ENCODE peak calls at places on chromosomes 7 and 10, in ten cellular contexts. K is tibial nerve, Z is heart left ventricle, I is Caco-2, T is fibroblast of the aortic adventitia, V is AG10803, R is foreskin fibroblast, J is cardiac muscle cell, S is NT2/D1, F is mammary epithelial cell. H is an unnamed sample.

GRCh38 chr10:2623675-2624274 is 443.6 kb upstream of the PFKP start:
- DNase-seq in K (no peak), Z (no peak), I (no peak), T (no peak), V (no peak), R (no peak), J (no peak), S (no peak), F (no peak), H (no peak)

GRCh38 chr10:44332465-44332864 is 52.4 kb downstream of the CXCL12 start:
- DNase-seq in K (no peak), Z (no peak), I (peak), T (no peak), V (no peak), R (no peak), J (no peak), S (no peak), F (no peak), H (no peak)

GRCh38 chr7:107353701-107354100 is 116.2 kb upstream of the GPR22 start:
- DNase-seq in K (no peak), Z (no peak), I (no peak), T (no peak), V (peak), R (no peak), J (no peak), S (no peak), F (no peak), H (no peak)

GRCh38 chr7:158378978-158379377 is 208.6 kb downstream of the PTPRN2 start:
- DNase-seq in K (no peak), Z (no peak), I (no peak), T (no peak), V (no peak), R (no peak), J (no peak), S (no peak), F (no peak), H (no peak)

GRCh38 chr7:157637216-157637954 is 300.6 kb downstream of the DNAJB6 start:
- DNase-seq in K (no peak), Z (no peak), I (no peak), T (no peak), V (no peak), R (no peak), J (no peak), S (no peak), F (no peak), H (no peak)

GRCh38 chr7:99504281-99504602 is 220 bp upstream of the ZKSCAN5 start:
- DNase-seq in K (no peak), Z (no peak), I (peak), T (no peak), V (no peak), R (no peak), J (no peak), S (peak), F (no peak), H (peak)

GRCh38 chr7:95318501-95318900 is 5.8 kb downstream of the PON1 start:
- DNase-seq in K (no peak), Z (no peak), I (no peak), T (no peak), V (no peak), R (no peak), J (no peak), S (no peak), F (no peak), H (no peak)

GRCh38 chr7:135335628-135336139 is 102.0 kb downstream of the STRA8 start:
- DNase-seq in K (peak), Z (peak), I (peak), T (peak), V (peak), R (peak), J (peak), S (peak), F (peak), H (peak)

GRCh38 chr10:110326351-110327032 is 21.8 kb upstream of the SMNDC1 start:
- DNase-seq in K (no peak), Z (no peak), I (no peak), T (peak), V (peak), R (peak), J (no peak), S (no peak), F (peak), H (no peak)

GRCh38 chr10:97335188-97335619 is 675 bp upstream of the FRAT2 start:
- DNase-seq in K (no peak), Z (no peak), I (no peak), T (no peak), V (no peak), R (no peak), J (no peak), S (no peak), F (no peak), H (no peak)

GRCh38 chr7:2645274-2645868 is 13.6 kb downstream of the TTYH3 start:
- DNase-seq in K (no peak), Z (no peak), I (no peak), T (no peak), V (peak), R (no peak), J (peak), S (peak), F (no peak), H (peak)

GRCh38 chr7:105656922-105657521 is 75.7 kb upstream of the EFCAB10 start:
- DNase-seq in K (peak), Z (no peak), I (no peak), T (no peak), V (no peak), R (peak), J (peak), S (peak), F (no peak), H (no peak)

GRCh38 chr10:73874267-73875138 is at the start of gene CAMK2G:
- DNase-seq in K (peak), Z (peak), I (peak), T (peak), V (peak), R (peak), J (peak), S (peak), F (peak), H (peak)

GRCh38 chr7:114820993-114821945 is 100.6 kb upstream of the MDFIC start:
- DNase-seq in K (no peak), Z (no peak), I (no peak), T (peak), V (peak), R (peak), J (peak), S (no peak), F (no peak), H (no peak)

GRCh38 chr7:149861728-149862045 is 12.1 kb upstream of the ATP6V0E2 start:
- DNase-seq in K (no peak), Z (no peak), I (no peak), T (no peak), V (no peak), R (no peak), J (no peak), S (no peak), F (no peak), H (no peak)

GRCh38 chr10:114680557-114681117 is 22.6 kb upstream of the ABLIM1 start:
- DNase-seq in K (no peak), Z (no peak), I (no peak), T (no peak), V (no peak), R (no peak), J (no peak), S (no peak), F (no peak), H (no peak)

GRCh38 chr10:123156091-123156490 is 1.9 kb downstream of the BUB3 start:
- DNase-seq in K (no peak), Z (no peak), I (no peak), T (peak), V (peak), R (peak), J (peak), S (no peak), F (no peak), H (no peak)
- H3K4me3 ChIP-seq in K (no peak), Z (no peak), I (no peak), T (peak), V (peak), R (peak), J (no peak), S (no peak), F (peak), H (peak)

GRCh38 chr10:113357688-113358306 is 195.1 kb upstream of the HABP2 start:
- DNase-seq in K (no peak), Z (no peak), I (no peak), T (no peak), V (no peak), R (no peak), J (no peak), S (no peak), F (no peak), H (no peak)
- H3K4me3 ChIP-seq in K (no peak), Z (no peak), I (no peak), T (no peak), V (no peak), R (no peak), J (no peak), S (no peak), F (no peak), H (no peak)

GRCh38 chr10:31804416-31804815 is 124.2 kb downstream of the ARHGAP12 start:
- DNase-seq in K (no peak), Z (no peak), I (no peak), T (peak), V (peak), R (no peak), J (no peak), S (no peak), F (no peak), H (no peak)
- H3K4me3 ChIP-seq in K (no peak), Z (no peak), I (no peak), T (no peak), V (no peak), R (no peak), J (no peak), S (no peak), F (no peak), H (no peak)

GRCh38 chr10:26214538-26215461 is 1.8 kb upstream of the GAD2 start:
- DNase-seq in K (no peak), Z (no peak), I (no peak), T (no peak), V (no peak), R (no peak), J (no peak), S (no peak), F (no peak), H (no peak)

GRCh38 chr10:26214004-26214403 is 2.6 kb upstream of the GAD2 start:
- DNase-seq in K (no peak), Z (no peak), I (no peak), T (no peak), V (no peak), R (no peak), J (no peak), S (peak), F (no peak), H (no peak)

GRCh38 chr10:26212511-26212910 is 4.1 kb upstream of the GAD2 start:
- DNase-seq in K (no peak), Z (no peak), I (no peak), T (no peak), V (no peak), R (no peak), J (no peak), S (no peak), F (no peak), H (no peak)

GRCh38 chr10:26213157-26213780 is 3.3 kb upstream of the GAD2 start:
- DNase-seq in K (no peak), Z (no peak), I (no peak), T (no peak), V (no peak), R (no peak), J (no peak), S (no peak), F (no peak), H (no peak)

DNA sequence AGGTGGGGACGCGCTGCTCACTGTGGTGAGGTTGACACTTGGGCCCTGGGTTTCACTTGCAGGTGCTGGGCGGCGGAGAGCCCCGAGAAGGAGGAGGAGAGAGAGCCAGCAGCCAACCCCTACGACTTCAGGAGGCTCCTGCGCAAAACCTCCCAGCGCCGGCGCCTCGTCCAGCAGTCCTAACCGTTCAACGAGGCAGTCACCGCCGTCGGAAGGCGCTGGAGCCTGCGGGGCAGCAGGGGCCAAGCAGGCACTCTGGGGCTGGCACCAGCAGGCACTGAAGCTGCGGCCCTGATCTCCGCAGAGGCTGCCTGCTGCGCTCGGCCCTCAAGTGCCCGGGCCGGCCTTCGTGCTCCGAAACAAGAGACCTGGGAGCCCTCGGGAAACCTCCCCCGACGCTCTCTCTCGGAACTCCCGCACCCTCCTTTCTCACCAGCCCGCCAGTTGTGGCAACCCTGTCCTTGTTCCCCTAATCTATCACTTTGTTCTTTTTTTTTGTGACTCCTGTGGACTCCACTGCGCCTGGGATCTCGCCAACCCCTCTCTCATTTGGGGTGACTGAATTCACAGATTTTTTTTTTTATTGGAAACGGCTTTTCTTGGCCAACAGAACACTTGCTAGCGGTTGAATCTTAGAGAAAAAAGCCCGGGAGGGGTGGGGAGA is 4.7 kb upstream of the GAD2 start:
- DNase-seq in K (no peak), Z (no peak), I (no peak), T (no peak), V (no peak), R (no peak), J (no peak), S (no peak), F (no peak), H (no peak)
- H3K4me3 ChIP-seq in K (no peak), Z (no peak), I (no peak), T (no peak), V (no peak), R (no peak), J (no peak), S (no peak), F (no peak), H (no peak)

H was measured in HL-60.